ENCODE peak calls at places on chromosomes 11 and 22, in seven cellular contexts. C is heart left ventricle, W is lung, A is adrenal gland, L is AG04450, P is tibial nerve, S is IMR-90. T is an unnamed sample.

GRCh38 chr11:125110996-125111340 is 458 bp downstream of the TMEM218 start:
- DNase-seq in C (no peak), W (no peak), A (no peak), L (no peak), P (no peak), S (no peak), T (no peak)

GRCh38 chr22:31160328-31160978 is 471 bp downstream of the RNF185 start:
- DNase-seq in C (no peak), W (no peak), A (peak; percentile 44), L (no peak), P (peak; percentile 36), S (peak; percentile 31), T (peak; percentile 25)

GRCh38 chr11:66934971-66935779 is 23.0 kb downstream of the PC start:
- DNase-seq in C (no peak), W (no peak), A (peak; percentile 57), L (no peak), P (no peak), S (peak; percentile 73), T (no peak)

GRCh38 chr22:38098410-38099249 is 11.9 kb downstream of the BAIAP2L2 start:
- DNase-seq in C (no peak), W (no peak), A (no peak), L (no peak), P (no peak), S (peak; percentile 69), T (no peak)

GRCh38 chr22:24435861-24436351 is 8.5 kb downstream of the ADORA2A start:
- DNase-seq in C (peak; percentile 64), W (no peak), A (peak; percentile 45), L (no peak), P (no peak), S (peak; percentile 39), T (no peak)

GRCh38 chr11:78646564-78647185 is 72.0 kb upstream of the NARS2 start:
- DNase-seq in C (no peak), W (peak; percentile 65), A (peak; percentile 59), L (no peak), P (peak; percentile 52), S (peak; percentile 49), T (peak; percentile 44)

GRCh38 chr11:65295571-65296338 is 18.9 kb upstream of the CDC42EP2 start:
- DNase-seq in C (no peak), W (no peak), A (no peak), L (no peak), P (no peak), S (no peak), T (no peak)

GRCh38 chr11:102010776-102011500 is 36.3 kb upstream of the CFAP300 start:
- DNase-seq in C (peak; percentile 76), W (peak; percentile 81), A (peak; percentile 63), L (peak; percentile 59), P (peak; percentile 56), S (peak; percentile 82), T (peak; percentile 72)

GRCh38 chr11:10451399-10452116 is 3.5 kb upstream of the AMPD3 start:
- DNase-seq in C (no peak), W (no peak), A (peak; percentile 47), L (no peak), P (no peak), S (no peak), T (no peak)

GRCh38 chr22:29382575-29383328 is 5.6 kb downstream of the AP1B1 start:
- DNase-seq in C (no peak), W (no peak), A (no peak), L (no peak), P (no peak), S (no peak), T (no peak)

GRCh38 chr22:29799217-29799680 is 32.1 kb downstream of the UQCR10 start:
- DNase-seq in C (peak; percentile 91), W (peak; percentile 95), A (peak; percentile 97), L (peak; percentile 86), P (peak; percentile 79), S (peak; percentile 94), T (no peak)

GRCh38 chr11:118979434-118979833 is 7.9 kb downstream of the FOXR1 start:
- DNase-seq in C (no peak), W (no peak), A (no peak), L (no peak), P (no peak), S (no peak), T (no peak)

GRCh38 chr22:44335903-44336803 is 23.4 kb upstream of the SHISAL1 start:
- DNase-seq in C (no peak), W (no peak), A (no peak), L (no peak), P (no peak), S (no peak), T (no peak)

GRCh38 chr11:114162719-114163123 is 103.2 kb downstream of the ZBTB16 start:
- DNase-seq in C (peak; percentile 86), W (peak; percentile 92), A (peak; percentile 96), L (peak; percentile 88), P (peak; percentile 97), S (peak; percentile 94), T (peak; percentile 15)

GRCh38 chr11:126268361-126268707 is 361 bp downstream of the SRPRA start:
- DNase-seq in C (no peak), W (no peak), A (no peak), L (no peak), P (no peak), S (no peak), T (no peak)

GRCh38 chr11:61693897-61694840 is 14.0 kb downstream of the DAGLA start:
- DNase-seq in C (no peak), W (no peak), A (peak; percentile 97), L (no peak), P (no peak), S (no peak), T (no peak)

GRCh38 chr22:30298005-30298701 is 8.8 kb upstream of the CASTOR1 start:
- DNase-seq in C (no peak), W (peak; percentile 86), A (no peak), L (no peak), P (no peak), S (no peak), T (no peak)

GRCh38 chr11:11568651-11569229 is 53.1 kb downstream of the GALNT18 start:
- DNase-seq in C (no peak), W (no peak), A (no peak), L (no peak), P (no peak), S (peak; percentile 2), T (no peak)

GRCh38 chr22:20940178-20940790 is 23.1 kb downstream of the CRKL start:
- DNase-seq in C (no peak), W (no peak), A (no peak), L (no peak), P (no peak), S (no peak), T (no peak)

GRCh38 chr11:62025429-62026105 is 58.1 kb upstream of the FTH1 start:
- DNase-seq in C (peak; percentile 64), W (peak; percentile 76), A (peak; percentile 72), L (peak; percentile 71), P (peak; percentile 63), S (peak; percentile 91), T (no peak)

GRCh38 chr11:70477607-70478006 is 79.3 kb downstream of the CTTN start:
- DNase-seq in C (peak; percentile 64), W (no peak), A (no peak), L (no peak), P (no peak), S (no peak), T (no peak)

GRCh38 chr22:32469799-32470212 is 4.8 kb upstream of the FBXO7 start:
- DNase-seq in C (no peak), W (no peak), A (peak; percentile 76), L (peak; percentile 32), P (no peak), S (peak; percentile 84), T (no peak)

GRCh38 chr11:64903291-64903833 is 13.6 kb downstream of the ATG2A start:
- DNase-seq in C (no peak), W (no peak), A (no peak), L (no peak), P (no peak), S (no peak), T (no peak)

GRCh38 chr11:44727114-44727372 is 281 bp downstream of the TSPAN18 start:
- DNase-seq in C (no peak), W (no peak), A (no peak), L (no peak), P (no peak), S (no peak), T (no peak)

GRCh38 chr11:20042717-20043392 is 117.4 kb downstream of the DBX1 start:
- DNase-seq in C (no peak), W (no peak), A (no peak), L (no peak), P (no peak), S (no peak), T (no peak)
- H3K4me3 ChIP-seq in C (no peak overlapping the region), W (no peak overlapping the region), A (no peak overlapping the region), L (no peak overlapping the region), P (no peak overlapping the region), S (no peak overlapping the region), T (no peak overlapping the region)

GRCh38 chr22:45965565-45965962 is 11.4 kb downstream of the WNT7B start:
- DNase-seq in C (no peak), W (no peak), A (no peak), L (no peak), P (no peak), S (no peak), T (no peak)
- H3K27me3 ChIP-seq in C (peaks cover 13% of the 10 kb centered on the region), W (no peaks in the 10 kb centered on the region), A (peaks cover 17% of the 10 kb centered on the region), L (no peaks in the 10 kb centered on the region), P (no peaks in the 10 kb centered on the region), S (peaks cover 7% of the 10 kb centered on the region), T (peaks cover 8% of the 10 kb centered on the region)

GRCh38 chr11:27698872-27699241 is 1.4 kb downstream of the BDNF start:
- DNase-seq in C (peak; percentile 86), W (peak; percentile 66), A (peak; percentile 76), L (peak; percentile 87), P (peak; percentile 57), S (peak; percentile 92), T (peak; percentile 91)

GRCh38 chr11:27696961-27697360 is 3.3 kb downstream of the BDNF start:
- DNase-seq in C (no peak), W (no peak), A (no peak), L (no peak), P (no peak), S (peak; percentile 85), T (no peak)

GRCh38 chr11:27696112-27696511 is 4.1 kb downstream of the BDNF start:
- DNase-seq in C (no peak), W (no peak), A (no peak), L (no peak), P (no peak), S (peak; percentile 58), T (no peak)

GRCh38 chr11:27699242-27699925 is 871 bp downstream of the BDNF start:
- DNase-seq in C (no peak), W (no peak), A (no peak), L (no peak), P (no peak), S (peak; percentile 55), T (no peak)

DNA sequence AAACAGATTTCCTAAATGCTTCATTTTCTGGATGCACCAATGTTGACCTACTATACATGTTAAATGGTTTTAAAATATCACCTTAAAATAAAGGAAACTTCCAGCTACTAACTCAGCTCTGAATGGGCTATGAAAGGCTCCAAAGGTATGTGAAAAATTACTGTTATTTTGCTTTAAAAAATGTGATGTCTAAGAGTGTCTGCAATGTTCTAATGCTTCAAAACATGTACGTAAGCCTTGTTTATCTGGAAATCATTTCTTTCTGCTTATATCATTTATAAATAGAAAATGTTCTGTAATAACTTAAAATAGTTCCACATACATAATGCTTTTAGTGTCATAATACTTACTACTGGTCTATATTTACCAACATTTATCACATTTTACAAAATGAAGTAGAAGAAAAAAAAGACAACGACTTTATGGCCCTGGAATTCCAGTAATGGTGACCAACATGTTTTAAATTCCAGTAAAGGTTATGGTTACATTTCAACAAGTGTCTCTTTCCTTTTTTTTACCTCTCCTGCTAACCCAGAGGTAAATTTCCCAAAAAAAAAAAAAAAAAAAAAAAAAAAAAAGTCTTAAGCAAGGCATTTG is 2.5 kb downstream of the BDNF start:
- DNase-seq in C (no peak), W (no peak), A (no peak), L (no peak), P (no peak), S (no peak), T (no peak)
- H3K4me3 ChIP-seq in C (peak overlapping the region; percentile 5), W (no peak overlapping the region), A (no peak overlapping the region), L (peak overlapping the region; percentile 91), P (no peak overlapping the region), S (peak overlapping the region; percentile 85), T (no peak overlapping the region)

GRCh38 chr22:49753961-49754673 is 73.6 kb downstream of the BRD1 start:
- DNase-seq in C (no peak), W (no peak), A (no peak), L (no peak), P (no peak), S (no peak), T (no peak)
- H3K27me3 ChIP-seq in C (no peaks in the 10 kb centered on the region), W (no peaks in the 10 kb centered on the region), A (peaks cover 3% of the 10 kb centered on the region), L (peaks cover 19% of the 10 kb centered on the region), P (no peaks in the 10 kb centered on the region), S (peaks cover 9% of the 10 kb centered on the region), T (no peaks in the 10 kb centered on the region)

T was measured in HAP-1.